ENCODE peak calls at places on chromosomes 16 and 17, in four cellular contexts. M, A, X and P are unnamed samples.

GRCh38 chr16:15575293-15576049 is 67.5 kb downstream of the MARF1 start:
- DNase-seq in A (no peak), X (no peak), M (no peak), P (no peak)

GRCh38 chr16:48611329-48612137 is 1.6 kb upstream of the N4BP1 start:
- DNase-seq in X (no peak), M (no peak), A (peak), P (no peak)

GRCh38 chr16:88005148-88005547 is 53.9 kb downstream of the BANP start:
- DNase-seq in X (no peak), M (no peak), A (no peak), P (no peak)

GRCh38 chr16:31201511-31202401 is 804 bp downstream of the PYCARD start:
- DNase-seq in M (no peak), X (peak), A (no peak), P (peak)

GRCh38 chr17:28849281-28849680 is 5.5 kb upstream of the ERAL1 start:
- DNase-seq in A (no peak), M (no peak), X (no peak), P (no peak)

GRCh38 chr16:73299349-73299748 is 251.4 kb upstream of the ZFHX3 start:
- DNase-seq in A (no peak), X (no peak), M (no peak), P (no peak)

GRCh38 chr17:20291853-20292252 is 175.5 kb downstream of the LGALS9B start:
- DNase-seq in A (no peak), M (no peak), X (no peak), P (no peak)

GRCh38 chr16:7405166-7405565 is 72.5 kb downstream of the RBFOX1 start:
- DNase-seq in A (no peak), X (peak), M (no peak), P (peak)

GRCh38 chr17:81340606-81341346 is 45.7 kb upstream of the SLC38A10 start:
- DNase-seq in M (no peak), A (no peak), X (peak), P (peak)

GRCh38 chr16:30656974-30657865 is 1.0 kb upstream of the FBRS start:
- DNase-seq in X (no peak), M (no peak), A (no peak), P (no peak)

GRCh38 chr17:74340470-74341023 is 14.5 kb downstream of the KIF19 start:
- DNase-seq in M (no peak), X (no peak), A (no peak), P (no peak)

GRCh38 chr17:27748360-27748825 is 51.9 kb downstream of the NOS2 start:
- DNase-seq in A (no peak), X (no peak), M (no peak), P (no peak)

GRCh38 chr17:80220709-80221215 is 535 bp downstream of the SLC26A11 start:
- DNase-seq in A (no peak), X (no peak), M (no peak), P (peak)

GRCh38 chr17:58352843-58353719 is 1.1 kb upstream of the SUPT4H1 start:
- DNase-seq in A (no peak), M (no peak), X (no peak), P (no peak)

GRCh38 chr17:67711916-67712315 is 5.8 kb upstream of the NOL11 start:
- DNase-seq in M (no peak), X (no peak), A (no peak), P (no peak)

GRCh38 chr17:28328325-28328724 is 6.9 kb downstream of the IFT20 start:
- DNase-seq in A (no peak), M (no peak), X (no peak), P (peak)

GRCh38 chr16:75319513-75320401 is 68.3 kb upstream of the BCAR1 start:
- DNase-seq in M (no peak), X (no peak), A (no peak), P (no peak)

GRCh38 chr16:78022347-78022746 is at the start of gene CLEC3A:
- DNase-seq in X (no peak), A (no peak), M (no peak), P (no peak)

GRCh38 chr17:71084838-71085237 is 915.5 kb downstream of the KCNJ2 start:
- DNase-seq in M (no peak), A (no peak), X (no peak), P (no peak)

GRCh38 chr17:27455914-27456680 is at the start of gene KSR1:
- DNase-seq in A (peak), X (peak), M (peak), P (peak)

GRCh38 chr17:37082985-37083384 is 134.2 kb downstream of the AATF start:
- DNase-seq in A (no peak), X (no peak), M (no peak), P (no peak)

GRCh38 chr17:73952498-73953205 is 250.8 kb upstream of the RPL38 start:
- DNase-seq in X (no peak), A (no peak), M (no peak), P (peak)

GRCh38 chr16:27572711-27573110 is 22.8 kb downstream of the KATNIP start:
- DNase-seq in M (no peak), X (no peak), A (no peak), P (no peak)

GRCh38 chr16:11687606-11688519 is 19.6 kb downstream of the SNN start:
- DNase-seq in X (no peak), M (no peak), A (no peak), P (no peak)

GRCh38 chr17:15740570-15741120 is 8.6 kb downstream of the TBC1D26 start:
- DNase-seq in X (peak), M (no peak), A (no peak), P (no peak)

GRCh38 chr17:13671771-13672170 is 70.0 kb upstream of the HS3ST3A1 start:
- DNase-seq in M (no peak), X (no peak), A (no peak), P (no peak)

GRCh38 chr17:8826808-8827435 is 27.8 kb upstream of the MFSD6L start:
- DNase-seq in A (no peak), X (no peak), M (no peak), P (no peak)

GRCh38 chr17:19791918-19792317 is 43.8 kb upstream of the ALDH3A1 start:
- DNase-seq in A (no peak), M (no peak), X (no peak), P (no peak)

GRCh38 chr17:2177235-2177811 is 122.4 kb downstream of the HIC1 start:
- DNase-seq in X (no peak), A (no peak), M (no peak), P (no peak)

GRCh38 chr17:35612924-35613521 is 25.9 kb downstream of the AP2B1 start:
- DNase-seq in A (no peak), X (no peak), M (no peak), P (no peak)

GRCh38 chr17:66978514-66979061 is 14.1 kb downstream of the CACNG4 start:
- DNase-seq in X (peak), M (no peak), A (no peak), P (no peak)

GRCh38 chr17:53626286-53626685 is 196.4 kb upstream of the KIF2B start:
- DNase-seq in X (no peak), M (no peak), A (no peak), P (no peak)

GRCh38 chr17:76246080-76247066 is 6.1 kb upstream of the RNF157 start:
- DNase-seq in M (no peak), X (no peak), A (no peak), P (no peak)

GRCh38 chr17:2965621-2966275 is 97.7 kb downstream of the OR1D5 start:
- DNase-seq in X (no peak), A (no peak), M (no peak), P (no peak)

GRCh38 chr17:6893382-6894205 is 62.1 kb upstream of the TEKT1 start:
- DNase-seq in M (no peak), A (no peak), X (peak), P (no peak)

GRCh38 chr16:2498531-2499253 is 15.1 kb upstream of the ATP6V0C start:
- DNase-seq in M (no peak), A (no peak), X (peak), P (peak)

GRCh38 chr16:85461814-85462404 is 151.2 kb upstream of the GSE1 start:
- DNase-seq in M (no peak), A (no peak), X (no peak), P (no peak)

GRCh38 chr17:44374306-44375195 is 10.9 kb upstream of the FAM171A2 start:
- DNase-seq in A (no peak), X (no peak), M (no peak), P (no peak)

GRCh38 chr16:22797551-22797950 is 16.4 kb upstream of the HS3ST2 start:
- DNase-seq in X (no peak), A (no peak), M (no peak), P (no peak)

DNA sequence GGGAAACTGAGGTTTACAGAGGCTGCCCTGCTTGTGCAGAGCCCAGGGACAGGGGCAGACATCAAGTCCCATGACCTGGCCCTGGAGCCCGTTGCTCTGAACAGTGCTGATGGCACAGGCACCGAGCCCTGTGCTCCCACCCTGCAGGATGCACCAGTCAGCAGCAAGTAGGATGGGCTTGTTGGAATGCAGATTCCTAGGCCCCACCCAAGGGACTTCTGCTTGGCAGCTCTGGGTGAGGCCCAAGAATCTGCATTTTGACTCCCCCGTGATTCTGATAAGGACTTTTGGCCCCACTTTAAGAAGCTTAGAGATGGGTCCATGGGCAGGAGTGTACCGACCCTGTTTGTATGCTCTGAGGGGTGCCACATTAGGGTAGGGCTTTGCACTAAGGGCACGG is 23.3 kb downstream of the LASP1 start:
- DNase-seq in M (no peak), A (no peak), X (no peak), P (no peak)
- H3K27ac ChIP-seq in M (peak), A (peak), X (peak), P (no peak)

GRCh38 chr17:1039119-1039507 is 42.2 kb downstream of the TIMM22 start:
- DNase-seq in M (no peak), X (no peak), A (no peak), P (no peak)
- H3K27ac ChIP-seq in M (peak), X (peak), A (no peak), P (peak)

GRCh38 chr16:56420613-56421012 is 4.7 kb downstream of the AMFR start:
- DNase-seq in A (no peak), M (no peak), X (no peak), P (no peak)
- H3K27ac ChIP-seq in A (no peak), M (no peak), X (no peak), P (peak)

DNA sequence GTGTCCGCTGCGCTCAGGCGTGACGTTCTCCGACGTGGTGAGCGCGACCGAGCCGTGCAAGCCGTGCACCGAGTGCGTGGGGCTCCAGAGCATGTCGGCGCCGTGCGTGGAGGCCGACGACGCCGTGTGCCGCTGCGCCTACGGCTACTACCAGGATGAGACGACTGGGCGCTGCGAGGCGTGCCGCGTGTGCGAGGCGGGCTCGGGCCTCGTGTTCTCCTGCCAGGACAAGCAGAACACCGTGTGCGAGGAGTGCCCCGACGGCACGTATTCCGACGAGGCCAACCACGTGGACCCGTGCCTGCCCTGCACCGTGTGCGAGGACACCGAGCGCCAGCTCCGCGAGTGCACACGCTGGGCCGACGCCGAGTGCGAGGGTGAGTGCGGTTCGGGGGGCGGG is 11.2 kb downstream of the NGFR start:
- DNase-seq in M (no peak), A (no peak), X (no peak), P (no peak)
- H3K27ac ChIP-seq in M (no peak), A (no peak), X (no peak), P (no peak)

DNA sequence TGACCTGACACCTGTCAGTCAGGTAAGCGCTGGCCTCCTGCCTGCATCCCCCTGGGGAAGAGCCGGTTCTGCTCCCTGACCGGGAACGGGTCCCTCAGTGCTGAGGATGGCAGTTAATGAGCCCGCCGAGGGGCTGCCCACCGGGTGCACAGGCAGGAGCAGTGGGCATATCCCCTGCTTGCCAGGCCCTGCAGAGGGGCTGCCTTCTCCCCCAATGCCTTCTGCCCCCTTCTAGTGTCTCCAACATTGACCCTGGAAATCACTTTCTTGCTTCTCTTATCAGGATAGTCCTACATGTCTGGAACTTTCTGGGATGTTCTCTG is 388.5 kb downstream of the SEC14L1 start:
- DNase-seq in A (no peak), X (no peak), M (no peak), P (no peak)
- H3K27ac ChIP-seq in A (no peak), X (no peak), M (no peak), P (no peak)

DNA sequence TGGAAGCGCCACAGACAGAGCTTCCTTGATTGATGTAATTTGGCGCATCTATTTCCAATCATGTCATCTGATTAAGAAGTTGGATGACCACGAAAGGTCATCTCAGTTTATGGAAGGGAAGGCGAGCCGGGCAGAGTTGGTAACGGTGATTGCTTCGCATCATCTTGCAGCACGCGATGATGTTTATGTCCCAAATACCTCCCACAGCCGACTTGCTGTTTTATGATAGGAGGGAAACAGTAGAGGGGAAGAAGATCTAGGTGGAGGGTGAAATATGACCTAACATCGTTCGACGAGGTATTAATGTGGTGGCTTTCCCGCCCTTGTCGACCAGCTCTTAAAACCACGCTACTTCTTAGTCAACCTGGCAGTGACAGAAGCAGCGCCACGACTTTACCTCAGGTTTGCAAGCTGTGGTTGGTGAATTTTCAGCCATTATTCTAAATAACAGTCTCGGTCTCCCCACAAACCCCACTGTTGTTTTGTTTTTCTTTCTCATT is 836 bp upstream of the TANC2 start:
- DNase-seq in A (peak), M (no peak), X (no peak), P (no peak)
- H3K27ac ChIP-seq in A (peak), M (peak), X (peak), P (peak)

DNA sequence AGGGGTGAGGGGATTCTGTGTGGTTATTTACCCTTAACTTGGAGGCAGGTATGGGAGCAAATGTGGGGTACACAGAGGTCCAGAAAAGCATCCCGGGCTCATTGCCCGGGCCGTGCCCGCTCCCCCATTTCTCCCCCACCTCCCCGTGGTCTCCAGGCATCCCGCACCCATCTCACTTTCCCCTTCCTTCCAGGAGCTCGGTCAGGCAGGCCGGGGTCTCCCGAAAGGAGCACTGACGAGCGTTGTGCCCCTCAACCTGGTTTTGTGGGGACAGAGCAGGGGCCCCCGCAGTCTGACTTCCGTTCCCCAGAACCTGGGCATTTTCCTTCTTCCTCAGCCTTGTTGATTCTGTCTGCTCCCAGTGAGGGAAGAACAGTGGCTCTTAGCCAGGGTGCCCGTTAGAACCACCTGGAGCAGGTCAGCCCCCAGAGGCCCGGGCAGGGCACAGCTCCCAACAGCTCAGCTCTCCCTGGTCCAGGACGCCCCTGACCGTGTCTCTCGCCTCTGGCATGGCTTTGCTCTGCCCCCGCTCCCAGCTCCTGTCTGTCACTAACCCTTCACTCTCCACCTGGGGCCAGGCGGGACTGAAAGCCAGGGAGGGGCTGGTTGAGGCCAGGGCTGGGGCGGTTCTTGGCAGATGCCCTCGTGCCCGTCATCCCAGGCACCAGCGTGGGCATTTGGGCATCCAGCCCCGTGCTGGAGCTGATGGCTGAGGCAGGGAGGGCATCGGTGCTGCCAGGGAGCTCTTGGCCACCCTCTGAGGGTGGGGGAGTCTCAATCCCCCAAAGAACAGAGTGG is 12.5 kb upstream of the NUDT16L1 start:
- DNase-seq in M (no peak), A (no peak), X (peak), P (no peak)
- H3K27ac ChIP-seq in M (peak), A (no peak), X (peak), P (peak)